ENCODE peak calls at places on chromosomes 12 and 14, in eight cellular contexts. X, Y, I, A, Q, K, V and H are unnamed samples.

GRCh38 chr14:91839754-91840153 is 27.6 kb downstream of the TC2N start:
- ATAC-seq in X (no peak), Y (no peak), I (no peak), A (peak), Q (no peak), K (no peak), V (no peak), H (no peak)

GRCh38 chr14:76305474-76305826 is 70.5 kb upstream of the ESRRB start:
- ATAC-seq in X (no peak), Y (no peak), I (no peak), A (no peak), Q (no peak), K (no peak), V (no peak), H (no peak)

GRCh38 chr14:61461808-61462275 is 140.5 kb downstream of the PRKCH start:
- ATAC-seq in X (peak), Y (peak), I (peak), A (peak), Q (peak), K (peak), V (peak), H (peak)

GRCh38 chr12:122852336-122853275 is 17.3 kb downstream of the HIP1R start:
- ATAC-seq in X (peak), Y (no peak), I (no peak), A (no peak), Q (no peak), K (no peak), V (no peak), H (peak)

GRCh38 chr14:101511620-101512395 is 49.5 kb upstream of the DIO3 start:
- ATAC-seq in X (no peak), Y (no peak), I (no peak), A (no peak), Q (no peak), K (no peak), V (no peak), H (no peak)

GRCh38 chr12:49920241-49920914 is 16.7 kb upstream of the FAIM2 start:
- ATAC-seq in X (no peak), Y (peak), I (peak), A (no peak), Q (peak), K (peak), V (no peak), H (peak)

GRCh38 chr14:69624131-69624530 is 12.7 kb downstream of the SUSD6 start:
- ATAC-seq in X (no peak), Y (no peak), I (no peak), A (no peak), Q (no peak), K (peak), V (no peak), H (no peak)

GRCh38 chr14:61889914-61890351 is 127.7 kb downstream of the SNAPC1 start:
- ATAC-seq in X (no peak), Y (no peak), I (peak), A (peak), Q (no peak), K (peak), V (no peak), H (no peak)

GRCh38 chr12:57157588-57158173 is 10.3 kb upstream of the LRP1-AS start:
- ATAC-seq in X (no peak), Y (no peak), I (no peak), A (no peak), Q (no peak), K (peak), V (no peak), H (no peak)

GRCh38 chr12:14563051-14563450 is 4.6 kb downstream of the PLBD1 start:
- ATAC-seq in X (no peak), Y (no peak), I (no peak), A (no peak), Q (no peak), K (no peak), V (no peak), H (no peak)

GRCh38 chr12:94289551-94290312 is 141.4 kb downstream of the PLXNC1 start:
- ATAC-seq in X (no peak), Y (no peak), I (no peak), A (no peak), Q (peak), K (peak), V (no peak), H (peak)

GRCh38 chr12:104944252-104944651 is 13.8 kb downstream of the SLC41A2 start:
- ATAC-seq in X (no peak), Y (no peak), I (no peak), A (no peak), Q (no peak), K (no peak), V (no peak), H (no peak)

GRCh38 chr12:123982269-123982668 is 9.3 kb downstream of the ZNF664 start:
- ATAC-seq in X (no peak), Y (no peak), I (no peak), A (no peak), Q (no peak), K (no peak), V (no peak), H (no peak)

GRCh38 chr12:102920271-102920670 is 3.2 kb upstream of the PAH start:
- ATAC-seq in X (no peak), Y (no peak), I (peak), A (no peak), Q (no peak), K (no peak), V (no peak), H (no peak)

GRCh38 chr12:109115758-109116610 is at the start of gene ACACB:
- ATAC-seq in X (no peak), Y (no peak), I (peak), A (no peak), Q (no peak), K (peak), V (peak), H (peak)

GRCh38 chr14:99568567-99569560 is 35.1 kb downstream of the CCDC85C start:
- ATAC-seq in X (no peak), Y (no peak), I (no peak), A (peak), Q (peak), K (no peak), V (no peak), H (no peak)

GRCh38 chr12:121974026-121974985 is 47.4 kb upstream of the BCL7A start:
- ATAC-seq in X (no peak), Y (no peak), I (no peak), A (no peak), Q (no peak), K (no peak), V (no peak), H (no peak)

GRCh38 chr12:89059721-89060120 is 292.6 kb downstream of the DUSP6 start:
- ATAC-seq in X (no peak), Y (no peak), I (peak), A (no peak), Q (no peak), K (no peak), V (no peak), H (no peak)

GRCh38 chr14:65333926-65334687 is 78.4 kb upstream of the FUT8 start:
- ATAC-seq in X (no peak), Y (no peak), I (no peak), A (no peak), Q (no peak), K (peak), V (peak), H (peak)

GRCh38 chr12:54840293-54840692 is 14.0 kb upstream of the MUCL1 start:
- ATAC-seq in X (no peak), Y (no peak), I (no peak), A (no peak), Q (no peak), K (no peak), V (no peak), H (no peak)

GRCh38 chr12:76678992-76679391 is 84.9 kb upstream of the ZDHHC17 start:
- ATAC-seq in X (no peak), Y (no peak), I (no peak), A (no peak), Q (no peak), K (no peak), V (no peak), H (no peak)

GRCh38 chr12:120654656-120655055 is 14.2 kb downstream of the CABP1 start:
- ATAC-seq in X (no peak), Y (no peak), I (peak), A (no peak), Q (no peak), K (peak), V (no peak), H (peak)

GRCh38 chr12:48001426-48002178 is 2.7 kb downstream of the COL2A1 start:
- ATAC-seq in X (peak), Y (peak), I (peak), A (no peak), Q (peak), K (peak), V (peak), H (peak)

GRCh38 chr14:71751264-71751663 is 181.0 kb upstream of the RGS6 start:
- ATAC-seq in X (no peak), Y (no peak), I (no peak), A (no peak), Q (peak), K (no peak), V (no peak), H (no peak)

GRCh38 chr12:15830538-15830937 is 41.4 kb upstream of the EPS8 start:
- ATAC-seq in X (no peak), Y (no peak), I (no peak), A (no peak), Q (no peak), K (peak), V (no peak), H (peak)

GRCh38 chr12:14554281-14555008 is 13.2 kb downstream of the PLBD1 start:
- ATAC-seq in X (no peak), Y (peak), I (no peak), A (no peak), Q (peak), K (peak), V (peak), H (peak)

GRCh38 chr14:74133833-74134481 is 49.2 kb downstream of the LIN52 start:
- ATAC-seq in X (no peak), Y (no peak), I (peak), A (peak), Q (peak), K (no peak), V (peak), H (no peak)

GRCh38 chr12:125098676-125099406 is 33.6 kb downstream of the AACS start:
- ATAC-seq in X (no peak), Y (no peak), I (no peak), A (no peak), Q (no peak), K (no peak), V (no peak), H (no peak)

GRCh38 chr12:125099407-125099779 is 34.2 kb downstream of the AACS start:
- ATAC-seq in X (no peak), Y (no peak), I (no peak), A (no peak), Q (no peak), K (no peak), V (no peak), H (no peak)

GRCh38 chr12:125100551-125101434 is 35.6 kb downstream of the AACS start:
- ATAC-seq in X (no peak), Y (no peak), I (peak), A (no peak), Q (no peak), K (no peak), V (no peak), H (no peak)

GRCh38 chr12:125096894-125097293 is 31.7 kb downstream of the AACS start:
- ATAC-seq in X (no peak), Y (no peak), I (no peak), A (no peak), Q (no peak), K (no peak), V (no peak), H (no peak)

DNA sequence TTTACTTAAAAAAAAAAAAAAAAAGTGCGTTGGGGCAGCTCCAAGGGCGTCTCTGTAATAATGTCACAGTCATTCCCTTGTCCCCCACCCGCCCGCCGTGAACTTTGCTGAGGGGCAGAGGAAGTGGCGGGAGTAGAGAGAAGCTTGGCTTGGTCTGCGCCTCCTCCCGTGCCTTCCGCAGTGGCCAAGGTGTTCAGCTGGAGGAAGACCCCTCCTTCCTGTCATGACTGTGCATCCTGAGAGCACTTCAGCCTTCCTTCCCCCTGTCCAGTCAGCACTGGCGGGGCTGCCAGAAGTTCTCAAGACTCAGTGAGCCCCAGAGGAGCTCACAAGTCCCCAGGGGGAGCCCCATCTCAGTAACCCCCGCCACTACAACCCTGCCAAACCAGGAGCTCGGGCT is 32.2 kb downstream of the AACS start:
- ATAC-seq in X (no peak), Y (no peak), I (no peak), A (no peak), Q (peak), K (no peak), V (peak), H (no peak)
- TF ChIP-seq POLR2AphosphoS5 in X (no peak), Y (no peak), I (no peak), A (no peak), Q (no peak), K (no peak), V (no peak), H (no peak)

GRCh38 chr14:53615254-53615653 is 341.4 kb downstream of the BMP4 start:
- ATAC-seq in X (no peak), Y (no peak), I (no peak), A (no peak), Q (no peak), K (no peak), V (no peak), H (no peak)

GRCh38 chr14:53609009-53609408 is 347.6 kb downstream of the BMP4 start:
- ATAC-seq in X (no peak), Y (no peak), I (no peak), A (no peak), Q (no peak), K (no peak), V (no peak), H (no peak)

GRCh38 chr14:53610947-53611346 is 345.7 kb downstream of the BMP4 start:
- ATAC-seq in X (no peak), Y (no peak), I (no peak), A (no peak), Q (no peak), K (no peak), V (no peak), H (no peak)

GRCh38 chr14:53608369-53608768 is 348.3 kb downstream of the BMP4 start:
- ATAC-seq in X (no peak), Y (peak), I (no peak), A (peak), Q (no peak), K (peak), V (no peak), H (no peak)

GRCh38 chr14:53613404-53614253 is 343.0 kb downstream of the BMP4 start:
- ATAC-seq in X (peak), Y (peak), I (peak), A (peak), Q (no peak), K (no peak), V (peak), H (no peak)
- TF ChIP-seq CTCF in X (no peak), Y (no peak), I (peak), A (no peak), Q (no peak), K (no peak), V (no peak), H (no peak)

DNA sequence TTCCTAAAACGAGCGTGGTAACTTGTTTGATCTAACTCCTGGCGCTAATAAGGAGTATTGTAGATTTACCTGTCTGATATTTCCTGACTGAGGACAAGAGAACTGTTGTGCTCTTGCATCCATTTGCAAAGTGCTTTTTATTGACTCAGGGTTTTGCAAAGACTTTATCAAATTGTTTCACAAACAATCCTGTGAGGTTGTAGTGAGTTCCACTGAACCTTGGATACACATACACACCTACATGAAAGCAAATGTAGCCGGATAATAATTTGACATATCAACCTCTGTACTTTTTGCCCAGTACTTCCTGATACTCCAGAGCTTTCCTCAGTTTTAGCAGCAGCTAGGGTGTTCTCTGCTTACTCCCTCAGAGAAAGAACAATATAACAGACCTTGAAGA is 6.7 kb upstream of the PTGER2 start:
- ATAC-seq in X (no peak), Y (no peak), I (peak), A (no peak), Q (no peak), K (no peak), V (no peak), H (no peak)
- TF ChIP-seq POLR2AphosphoS5 in X (no peak), Y (no peak), I (no peak), A (no peak), Q (no peak), K (no peak), V (no peak), H (no peak)

GRCh38 chr12:22169281-22169824 is 123.3 kb downstream of the CMAS start:
- ATAC-seq in X (no peak), Y (no peak), I (no peak), A (no peak), Q (no peak), K (no peak), V (no peak), H (no peak)

GRCh38 chr12:22172501-22172900 is 126.5 kb downstream of the CMAS start:
- ATAC-seq in X (no peak), Y (no peak), I (no peak), A (no peak), Q (no peak), K (no peak), V (no peak), H (no peak)

GRCh38 chr12:22173154-22173553 is 127.1 kb downstream of the CMAS start:
- ATAC-seq in X (no peak), Y (no peak), I (no peak), A (no peak), Q (no peak), K (no peak), V (no peak), H (no peak)
- TF ChIP-seq CTCF in X (no peak), Y (peak), I (no peak), A (no peak), Q (no peak), K (no peak), V (peak), H (no peak)

DNA sequence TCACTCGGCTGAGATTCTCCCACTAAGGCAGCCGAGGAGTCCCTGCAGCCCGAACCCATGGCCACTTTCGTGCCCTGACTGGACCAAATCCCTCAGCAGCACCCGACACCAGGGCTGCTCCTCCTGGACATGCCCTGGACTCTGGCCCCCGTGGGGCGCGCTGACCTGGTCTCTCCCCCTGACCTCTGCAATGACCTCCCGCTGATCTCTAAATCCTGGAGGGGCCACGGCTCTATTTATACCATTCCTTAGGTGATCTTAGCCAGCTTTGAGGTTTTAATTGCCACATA is 148.4 kb downstream of the PIWIL1 start:
- ATAC-seq in X (no peak), Y (no peak), I (no peak), A (no peak), Q (no peak), K (no peak), V (no peak), H (no peak)
- TF ChIP-seq POLR2AphosphoS5 in X (no peak), Y (no peak), I (no peak), A (no peak), Q (no peak), K (no peak), V (no peak), H (no peak)

DNA sequence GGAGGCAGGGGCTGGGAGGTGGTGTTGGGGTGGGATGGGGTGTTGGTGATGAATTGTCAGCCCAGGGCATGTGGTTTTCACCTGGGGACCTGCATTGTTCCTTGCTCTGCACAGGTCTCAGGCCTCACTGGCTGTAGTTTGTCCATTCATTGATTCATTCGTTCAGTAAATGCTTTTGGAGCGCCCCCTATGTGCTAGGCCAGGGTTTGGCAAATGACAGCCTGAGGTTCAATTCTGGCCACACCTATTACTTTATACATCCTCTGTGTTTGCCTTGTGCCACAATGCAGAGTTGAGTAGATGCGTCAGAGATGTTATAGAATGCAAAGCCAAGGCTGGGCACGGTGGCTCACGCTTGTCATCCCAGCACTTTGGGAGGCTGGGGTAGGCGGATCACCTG is 4.7 kb downstream of the ADCK1 start:
- ATAC-seq in X (no peak), Y (peak), I (no peak), A (no peak), Q (no peak), K (no peak), V (peak), H (no peak)
- TF ChIP-seq CTCF in X (peak), Y (peak), I (peak), A (peak), Q (peak), K (no peak), V (peak), H (no peak)

GRCh38 chr12:12282761-12283160 is 15.9 kb upstream of the LRP6 start:
- ATAC-seq in X (no peak), Y (no peak), I (no peak), A (no peak), Q (no peak), K (peak), V (no peak), H (no peak)
- TF ChIP-seq POLR2AphosphoS5 in X (no peak), Y (no peak), I (no peak), A (no peak), Q (no peak), K (no peak), V (no peak), H (no peak)

GRCh38 chr14:39957987-39958386 is 525.8 kb upstream of the FBXO33 start:
- ATAC-seq in X (no peak), Y (no peak), I (peak), A (peak), Q (no peak), K (no peak), V (no peak), H (no peak)

GRCh38 chr14:39957290-39957689 is 525.1 kb upstream of the FBXO33 start:
- ATAC-seq in X (no peak), Y (no peak), I (no peak), A (peak), Q (no peak), K (no peak), V (no peak), H (no peak)

GRCh38 chr14:39956372-39956771 is 524.1 kb upstream of the FBXO33 start:
- ATAC-seq in X (no peak), Y (no peak), I (peak), A (peak), Q (no peak), K (no peak), V (no peak), H (no peak)
- TF ChIP-seq CTCF in X (no peak), Y (no peak), I (peak), A (no peak), Q (no peak), K (no peak), V (peak), H (no peak)

DNA sequence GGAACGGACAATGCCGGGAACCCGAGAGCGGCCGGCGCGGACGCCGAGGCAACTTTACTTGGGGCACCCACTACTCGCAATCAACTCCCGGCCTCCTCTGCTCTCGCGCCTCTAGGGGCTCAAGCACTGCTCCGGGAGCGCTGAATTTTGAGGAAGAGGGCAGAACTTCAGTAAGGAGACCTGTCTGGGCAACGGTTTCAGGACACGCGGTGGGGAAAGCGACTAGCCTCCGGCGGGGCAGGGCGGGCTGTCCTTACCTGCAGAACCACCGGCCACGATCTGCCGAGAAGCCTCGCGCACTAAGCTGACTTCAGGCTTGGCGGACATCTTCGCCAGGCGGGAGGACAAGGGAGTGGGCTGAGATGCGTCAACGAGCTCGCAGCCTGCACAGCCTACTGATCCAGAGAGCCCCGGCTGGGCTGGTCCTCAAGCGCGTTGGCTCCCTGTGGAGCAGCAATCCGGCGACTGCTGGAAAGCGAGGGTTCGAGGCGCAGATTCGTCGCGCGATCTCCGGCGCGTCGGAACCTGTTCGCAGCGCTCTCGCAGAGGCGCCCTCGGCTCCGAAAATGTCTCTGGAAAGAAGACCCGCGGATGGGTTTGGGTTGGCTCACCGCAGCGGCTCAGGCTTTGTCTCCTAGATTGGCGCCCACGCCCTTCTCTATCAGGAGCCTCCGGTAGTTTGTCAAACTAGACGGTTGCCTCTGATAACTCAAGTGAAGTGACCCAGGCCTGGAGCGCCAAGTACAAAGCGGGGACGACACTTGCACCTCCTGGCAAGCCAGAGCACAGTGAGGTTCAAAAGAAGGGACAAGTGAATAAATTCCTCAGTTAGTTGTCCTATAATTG is at the start of gene SLC25A21:
- ATAC-seq in X (peak), Y (peak), I (peak), A (no peak), Q (peak), K (peak), V (peak), H (peak)
- TF ChIP-seq POLR2AphosphoS5 in X (peak), Y (peak), I (peak), A (no peak), Q (peak), K (peak), V (peak), H (peak)